ENCODE peak calls at places on chromosome 3, in six cellular contexts. M, D, H, I, Q and G are unnamed samples.

GRCh38 chr3:194178693-194179092 is 42.7 kb downstream of the HES1 start:
- DNase-seq in I (no peak), H (no peak), D (no peak), Q (no peak), M (no peak), G (no peak)

GRCh38 chr3:129562803-129563202 is 19.8 kb downstream of the H1-8 start:
- DNase-seq in M (no peak), I (no peak), Q (no peak), D (no peak), H (no peak), G (no peak)

GRCh38 chr3:14147617-14148016 is 22.8 kb downstream of the TMEM43 start:
- DNase-seq in M (no peak), I (no peak), H (no peak), Q (no peak), D (no peak), G (no peak)

GRCh38 chr3:12758025-12758830 is 831 bp downstream of the TMEM40 start:
- DNase-seq in I (no peak), Q (peak), D (peak), H (peak), M (peak), G (peak)

GRCh38 chr3:128478576-128479506 is 12.2 kb upstream of the DNAJB8 start:
- DNase-seq in H (no peak), Q (no peak), I (no peak), M (no peak), D (no peak), G (no peak)

GRCh38 chr3:196341142-196341541 is 3.0 kb upstream of the TM4SF19 start:
- DNase-seq in D (peak), Q (no peak), M (peak), H (peak), I (no peak), G (peak)

GRCh38 chr3:182713743-182714517 is 79.4 kb upstream of the ATP11B start:
- DNase-seq in I (no peak), H (peak), D (peak), Q (no peak), M (peak), G (peak)

GRCh38 chr3:184050217-184050847 is 2.5 kb upstream of the HTR3C start:
- DNase-seq in M (peak), I (no peak), H (no peak), Q (no peak), D (no peak), G (no peak)

GRCh38 chr3:27325419-27325818 is 43.8 kb downstream of the NEK10 start:
- DNase-seq in D (no peak), H (no peak), I (no peak), Q (no peak), M (no peak), G (no peak)
- TF ChIP-seq CTCF in D (peak), H (peak), I (no peak), Q (no peak), M (peak), G (no peak)

DNA sequence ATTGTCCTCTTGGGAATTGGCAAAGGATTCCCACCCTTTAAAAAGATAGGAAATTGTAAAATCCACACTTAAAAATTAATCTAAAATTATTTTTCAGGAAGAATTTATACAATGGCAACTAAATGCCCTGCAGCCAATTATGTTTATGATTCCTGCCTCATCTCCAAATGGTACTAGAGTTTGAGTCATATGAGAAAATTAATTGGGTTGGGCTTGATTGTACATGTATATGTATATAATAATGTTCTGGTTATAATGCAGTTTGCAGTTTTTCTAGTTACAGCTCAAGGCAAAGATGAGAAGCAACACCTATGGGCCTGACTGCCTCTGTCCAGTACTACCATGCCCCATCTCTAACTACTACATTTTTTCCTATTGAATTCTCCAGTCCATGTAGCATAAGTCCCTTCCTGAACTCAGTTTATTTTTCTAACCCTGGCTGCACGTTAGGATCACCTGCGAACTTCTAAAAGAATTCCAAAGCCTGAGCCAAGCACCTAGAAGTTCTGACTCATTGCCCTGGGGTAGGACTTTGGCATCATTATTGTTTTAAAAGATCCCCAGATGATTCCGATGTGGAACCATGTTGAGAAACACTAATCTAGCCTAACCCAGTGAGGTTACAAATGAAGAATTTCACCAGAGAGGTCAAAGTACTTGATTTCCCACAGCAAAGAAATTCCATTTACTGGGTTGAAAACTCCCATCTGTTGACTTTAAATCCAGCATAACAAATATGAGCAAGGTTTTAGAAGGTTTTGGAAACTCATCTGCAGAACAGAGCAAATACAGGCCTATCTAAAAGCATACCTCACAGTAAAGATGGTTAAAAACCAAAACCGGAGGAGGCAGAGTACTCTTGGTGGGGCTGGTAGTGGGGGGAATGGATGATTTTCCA is 19.4 kb downstream of the TGFBR2 start:
- DNase-seq in D (peak), Q (no peak), I (no peak), M (peak), H (peak), G (peak)
- H3K4me3 ChIP-seq in D (no peak), Q (no peak), I (no peak), M (no peak), H (no peak), G (no peak)

DNA sequence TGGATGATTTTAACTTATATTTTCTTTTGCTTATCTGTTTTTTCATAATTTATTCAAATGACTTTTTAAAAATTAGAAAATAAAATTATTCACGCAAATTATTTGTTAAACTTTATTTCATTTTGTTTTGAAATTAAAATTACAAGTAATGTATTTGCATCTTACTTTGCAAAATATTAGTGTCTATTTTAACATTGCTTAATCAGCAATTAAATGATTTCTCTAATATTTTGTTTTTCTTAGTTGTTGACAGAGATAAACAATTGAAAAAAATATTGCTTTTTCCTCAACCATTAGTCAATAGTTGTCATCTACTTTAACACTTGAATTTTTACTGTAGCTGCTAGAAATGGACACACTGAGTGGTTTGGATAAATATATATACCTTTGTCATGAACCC is 32.8 kb upstream of the PYDC2 start:
- DNase-seq in Q (no peak), M (no peak), H (no peak), I (no peak), D (no peak), G (no peak)
- TF ChIP-seq CTCF in Q (no peak), M (no peak), H (no peak), I (no peak), D (no peak), G (no peak)

DNA sequence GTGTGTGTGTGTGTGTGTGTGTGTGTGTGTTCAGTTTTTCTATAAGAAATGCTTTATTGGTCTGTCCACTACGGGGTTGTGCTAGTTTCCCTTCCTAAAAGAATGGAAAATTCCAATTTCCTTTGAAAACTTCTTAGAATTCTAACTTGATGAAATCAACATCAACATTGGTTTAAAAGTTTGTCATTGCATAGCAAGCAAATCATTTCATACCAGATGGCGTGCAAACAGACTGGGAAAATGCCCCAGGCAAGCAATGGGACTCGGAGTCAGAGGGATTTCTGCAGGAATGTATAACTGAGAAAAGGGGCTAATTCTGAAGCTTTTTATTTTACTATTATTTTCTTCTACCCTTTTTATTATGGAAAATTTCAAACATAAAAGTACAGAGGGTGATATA is 13.1 kb upstream of the DYNC1LI1 start:
- DNase-seq in D (no peak), Q (no peak), I (no peak), M (peak), H (peak), G (no peak)
- H3K4me3 ChIP-seq in D (no peak), Q (no peak), I (no peak), M (no peak), H (no peak), G (no peak)

GRCh38 chr3:851098-851790 is 241.6 kb upstream of the CNTN6 start:
- DNase-seq in Q (no peak), H (no peak), M (peak), I (no peak), D (peak), G (no peak)
- TF ChIP-seq CTCF in Q (no peak), H (no peak), M (peak), I (no peak), D (peak), G (no peak)

DNA sequence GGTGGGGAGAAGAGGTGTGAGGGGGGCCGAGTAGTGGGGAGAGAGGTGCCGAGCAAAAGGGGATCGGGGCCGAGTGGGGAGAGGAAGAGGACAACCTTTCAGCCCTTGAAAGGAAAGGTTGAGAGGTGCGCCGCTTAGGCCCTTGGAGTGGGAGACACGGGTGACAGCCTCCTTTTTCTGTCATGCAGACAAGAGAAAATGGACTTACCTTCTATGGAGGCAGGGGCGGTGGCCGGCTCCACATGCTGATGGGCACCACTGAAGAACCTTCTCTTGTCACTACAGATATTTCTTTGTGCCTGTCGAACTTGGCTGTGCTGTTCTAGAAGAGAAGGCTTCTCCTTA is 421 bp downstream of the KLHL18 start:
- DNase-seq in H (peak), M (peak), Q (no peak), D (peak), I (no peak), G (no peak)
- H3K4me3 ChIP-seq in H (peak), M (peak), Q (peak), D (peak), I (peak), G (peak)